ENCODE peak calls at places on chromosomes 7 and 10, in seven cellular contexts. R is bronchial epithelial cell, C is body of pancreas, N is GM23338, S is astrocyte, K is fibroblast of mammary gland, Q is esophagus squamous epithelium. B is an unnamed sample.

GRCh38 chr7:75905785-75906604 is 9.0 kb upstream of the POR start:
- DNase-seq in Q (no peak), N (peak), R (peak), S (peak), C (peak), K (peak), B (peak)

GRCh38 chr10:46020871-46021553 is 9.4 kb downstream of the NCOA4 start:
- DNase-seq in R (peak), S (peak), C (no peak), Q (no peak), N (no peak), K (peak), B (peak)

GRCh38 chr7:132554446-132554845 is 21.8 kb downstream of the PLXNA4 start:
- DNase-seq in K (no peak), Q (no peak), S (no peak), N (no peak), R (no peak), C (no peak), B (no peak)

GRCh38 chr10:22643696-22644621 is 70.4 kb downstream of the PIP4K2A start:
- DNase-seq in K (no peak), Q (no peak), S (no peak), N (no peak), C (no peak), R (no peak), B (no peak)

GRCh38 chr10:33706191-33706590 is 371.7 kb upstream of the NRP1 start:
- DNase-seq in Q (no peak), R (peak), S (peak), C (no peak), K (peak), N (no peak), B (peak)

GRCh38 chr7:93817561-93817960 is 73.0 kb downstream of the TFPI2 start:
- DNase-seq in R (no peak), S (peak), Q (no peak), K (peak), N (no peak), C (no peak), B (no peak)

GRCh38 chr7:111853231-111853990 is 291.1 kb upstream of the IMMP2L start:
- DNase-seq in C (no peak), K (peak), N (peak), Q (no peak), R (no peak), S (no peak), B (no peak)

GRCh38 chr10:14349081-14349480 is 18.4 kb upstream of the FRMD4A start:
- DNase-seq in C (no peak), K (no peak), R (no peak), S (no peak), Q (no peak), N (no peak), B (no peak)

GRCh38 chr7:16933296-16934248 is 51.8 kb upstream of the AGR3 start:
- DNase-seq in C (no peak), R (no peak), K (no peak), Q (no peak), N (no peak), S (peak), B (no peak)

GRCh38 chr10:121042342-121042741 is 191.2 kb downstream of the WDR11 start:
- DNase-seq in K (no peak), R (no peak), C (no peak), S (no peak), N (no peak), Q (no peak), B (no peak)

GRCh38 chr10:43249962-43250624 is 16.8 kb downstream of the RASGEF1A start:
- DNase-seq in S (no peak), R (peak), Q (no peak), K (no peak), N (peak), C (no peak), B (no peak)

GRCh38 chr7:95951531-95951930 is 179.2 kb downstream of the DYNC1I1 start:
- DNase-seq in C (no peak), Q (no peak), K (peak), N (no peak), R (no peak), S (no peak), B (no peak)

GRCh38 chr10:126569513-126570447 is 100.7 kb downstream of the C10orf90 start:
- DNase-seq in K (peak), N (no peak), C (no peak), R (peak), S (peak), Q (no peak), B (peak)

GRCh38 chr7:127667017-127667670 is 15.2 kb downstream of the SND1 start:
- DNase-seq in N (no peak), C (no peak), R (peak), K (peak), Q (no peak), S (peak), B (no peak)

GRCh38 chr7:83339927-83340326 is 177.2 kb upstream of the PCLO start:
- DNase-seq in K (no peak), Q (no peak), R (no peak), S (no peak), N (no peak), C (no peak), B (no peak)

GRCh38 chr10:72407471-72407870 is 52.8 kb upstream of the DNAJB12 start:
- DNase-seq in C (no peak), R (no peak), N (no peak), S (no peak), Q (no peak), K (no peak), B (no peak)

GRCh38 chr7:68676789-68677535 is 921.3 kb upstream of the AUTS2 start:
- DNase-seq in Q (no peak), R (no peak), N (no peak), C (no peak), K (peak), S (no peak), B (no peak)

GRCh38 chr10:129864601-129865126 is 99.4 kb downstream of the EBF3 start:
- DNase-seq in N (no peak), K (peak), S (no peak), C (no peak), R (no peak), Q (no peak), B (no peak)

GRCh38 chr10:64682043-64682442 is 1160.8 kb downstream of the REEP3 start:
- DNase-seq in Q (no peak), R (peak), C (no peak), K (no peak), S (no peak), N (no peak), B (no peak)

GRCh38 chr10:54194768-54195167 is 606.3 kb downstream of the PCDH15 start:
- DNase-seq in Q (no peak), R (no peak), S (no peak), N (no peak), K (no peak), C (no peak), B (no peak)

GRCh38 chr10:83764681-83765080 is 374.6 kb upstream of the GHITM start:
- DNase-seq in Q (no peak), S (peak), K (no peak), R (peak), C (no peak), N (peak), B (peak)

GRCh38 chr7:114934758-114935157 is 12.9 kb downstream of the MDFIC start:
- DNase-seq in Q (no peak), C (no peak), S (no peak), N (no peak), K (no peak), R (no peak), B (no peak)

GRCh38 chr7:38463277-38464224 is 167.6 kb downstream of the AMPH start:
- DNase-seq in K (peak), N (no peak), C (no peak), S (peak), Q (peak), R (peak), B (peak)

GRCh38 chr10:6396652-6397051 is 183.4 kb downstream of the PRKCQ start:
- DNase-seq in N (no peak), R (peak), S (peak), C (no peak), K (peak), Q (no peak), B (peak)

GRCh38 chr7:114988755-114989154 is 66.9 kb downstream of the MDFIC start:
- DNase-seq in S (peak), K (peak), C (peak), R (peak), N (no peak), Q (no peak), B (peak)

GRCh38 chr7:668139-668871 is 58.2 kb upstream of the DNAAF5 start:
- DNase-seq in C (no peak), Q (no peak), R (no peak), K (peak), S (peak), N (no peak), B (peak)

GRCh38 chr7:20395094-20395493 is 64.4 kb downstream of the ITGB8 start:
- DNase-seq in C (no peak), K (peak), N (no peak), R (peak), Q (no peak), S (no peak), B (no peak)

GRCh38 chr7:43058271-43059066 is 54.0 kb upstream of the HECW1 start:
- DNase-seq in N (no peak), R (no peak), K (no peak), S (no peak), Q (no peak), C (no peak), B (no peak)
- H3K4me3 ChIP-seq in N (peak), R (no peak), K (no peak), S (no peak), Q (peak), C (no peak), B (no peak)

DNA sequence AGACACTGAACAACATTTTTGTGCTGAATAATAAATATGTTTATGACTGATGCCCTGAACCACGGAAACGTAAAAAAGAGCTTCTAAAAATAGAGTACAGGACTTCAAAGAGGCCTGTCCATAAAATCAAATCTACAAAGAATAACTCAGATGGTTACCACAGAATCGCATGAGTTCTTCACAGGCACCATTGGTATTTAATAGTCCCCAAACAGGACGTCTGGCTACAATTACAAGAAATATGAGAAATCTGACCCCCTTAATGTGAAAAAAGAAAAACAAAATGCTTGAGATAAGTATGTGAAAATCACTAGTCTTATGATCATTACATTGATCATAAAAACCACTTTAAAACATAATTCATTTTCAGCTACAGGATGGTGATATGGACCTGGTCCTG is 20.8 kb downstream of the CYTH3 start:
- DNase-seq in Q (no peak), R (no peak), C (no peak), N (no peak), S (peak), K (no peak), B (no peak)
- TF ChIP-seq CTCF in Q (no peak), R (no peak), C (no peak), N (no peak), S (no peak), K (no peak), B (no peak)

DNA sequence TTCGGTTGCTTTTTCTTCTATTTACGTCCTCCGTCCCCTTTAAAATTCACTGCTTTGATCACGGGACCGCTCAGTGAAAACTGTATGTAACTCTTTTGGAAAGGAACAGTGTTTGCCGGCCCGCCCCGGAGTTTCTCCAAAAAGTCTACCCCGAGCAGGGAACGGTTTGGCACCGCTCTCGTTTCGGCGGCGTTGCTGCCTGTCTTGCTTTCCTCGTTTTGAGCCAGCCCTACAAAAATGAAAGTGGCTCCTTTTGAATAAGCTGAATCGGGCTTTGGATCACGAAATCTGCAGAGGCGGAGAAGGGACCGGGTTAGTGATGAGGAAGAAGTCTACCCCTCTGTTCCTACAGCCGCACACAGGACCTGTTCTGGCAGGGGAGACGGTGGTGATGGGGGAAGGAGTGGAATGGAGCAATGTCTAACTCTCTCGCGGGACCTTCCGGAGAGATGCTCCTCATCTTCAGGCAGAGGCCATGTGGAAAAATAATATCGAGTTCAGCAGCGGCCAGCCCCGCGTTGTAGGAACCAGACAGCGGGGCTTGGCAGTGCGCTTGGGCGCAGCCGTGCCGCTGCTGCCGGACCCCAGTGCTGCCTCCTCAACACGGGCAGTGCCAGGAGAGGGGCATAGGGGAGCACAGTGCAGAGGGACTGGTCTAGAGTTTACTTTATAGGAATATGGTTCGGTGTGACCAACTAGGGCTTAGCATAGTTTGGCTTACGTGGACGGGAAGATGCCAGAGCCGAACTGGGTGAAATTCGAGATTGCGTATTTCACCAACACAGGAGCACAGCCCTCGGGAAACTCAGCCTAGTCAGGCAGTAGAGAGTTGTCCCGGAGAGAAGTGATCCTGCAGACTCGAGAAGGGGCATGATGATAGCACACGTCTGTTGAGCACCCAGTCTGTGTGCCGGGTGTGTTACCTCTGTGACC is 1.4 kb downstream of the HTRA1 start:
- DNase-seq in C (peak), Q (no peak), S (no peak), N (no peak), K (no peak), R (no peak), B (no peak)
- H3K4me3 ChIP-seq in C (peak), Q (peak), S (peak), N (peak), K (peak), R (peak), B (peak)

GRCh38 chr10:68603766-68604165 is 43.6 kb downstream of the TET1 start:
- DNase-seq in N (peak), S (no peak), C (no peak), K (no peak), Q (no peak), R (no peak), B (no peak)
- TF ChIP-seq CTCF in N (no peak), S (no peak), C (no peak), K (no peak), Q (no peak), R (no peak), B (no peak)

GRCh38 chr7:55286666-55287065 is 78.5 kb upstream of the LANCL2 start:
- DNase-seq in Q (no peak), K (no peak), N (no peak), S (no peak), R (no peak), C (no peak), B (no peak)

GRCh38 chr7:55285665-55286064 is 79.5 kb upstream of the LANCL2 start:
- DNase-seq in Q (no peak), K (no peak), C (no peak), S (no peak), R (no peak), N (no peak), B (no peak)

DNA sequence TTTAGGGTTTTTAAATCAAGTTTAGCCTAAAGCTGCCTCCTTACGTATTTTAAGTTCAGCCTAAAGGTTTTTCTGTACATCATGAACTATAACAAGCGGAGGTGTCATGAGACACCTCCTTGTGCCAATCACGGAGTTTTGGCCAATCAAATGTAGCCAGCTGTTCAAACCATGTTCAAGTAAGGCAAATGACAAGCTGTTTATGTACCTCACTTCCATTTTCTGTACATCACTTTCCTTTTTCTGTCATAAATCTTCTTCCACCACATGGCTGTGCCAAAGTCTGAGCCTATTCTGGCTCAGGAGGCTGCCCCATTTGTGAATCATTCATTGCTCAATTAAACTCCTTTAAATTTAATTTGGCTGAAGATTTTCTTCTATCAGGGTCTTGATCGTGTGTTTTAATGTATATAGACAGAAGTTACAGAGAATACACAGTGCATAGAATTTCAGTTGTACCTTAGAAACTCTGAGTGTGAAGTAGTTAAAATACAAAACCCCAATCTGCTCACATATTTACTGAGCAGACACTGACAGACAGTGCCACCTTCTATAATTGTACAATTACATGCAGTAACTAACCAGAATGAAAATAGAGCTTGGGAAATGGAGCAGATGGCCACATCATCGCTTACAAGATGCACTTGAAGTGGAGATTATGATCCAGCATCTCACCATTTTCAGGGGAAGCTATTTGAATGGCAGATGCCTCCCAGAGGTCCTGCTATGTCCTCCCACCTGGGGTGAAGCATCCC is 76.9 kb upstream of the LANCL2 start:
- DNase-seq in C (no peak), Q (no peak), K (peak), R (no peak), N (no peak), S (no peak), B (no peak)
- H3K4me3 ChIP-seq in C (no peak), Q (no peak), K (no peak), R (no peak), N (no peak), S (no peak), B (no peak)

DNA sequence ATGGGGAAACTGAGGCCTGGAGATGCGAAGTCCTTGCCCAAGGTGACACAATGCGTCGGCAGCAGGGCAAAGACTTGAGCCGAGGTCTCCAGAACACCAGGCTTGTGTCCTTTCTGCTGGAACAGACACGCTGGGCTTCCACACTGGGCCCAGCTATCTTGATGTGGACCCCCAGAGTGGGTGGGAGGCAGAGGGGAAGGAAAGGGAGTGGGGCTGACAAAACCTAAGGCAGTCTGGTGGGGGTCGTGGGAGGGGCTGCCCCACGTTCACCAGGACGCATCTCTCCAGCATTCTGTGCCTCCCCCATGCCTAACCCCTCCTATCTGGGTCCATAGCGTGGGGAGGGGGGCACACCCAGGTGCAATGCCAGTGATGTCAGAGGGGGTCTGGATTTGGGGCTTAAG is 38.1 kb downstream of the PPIF start:
- DNase-seq in S (no peak), C (no peak), K (no peak), Q (no peak), R (no peak), N (no peak), B (no peak)
- TF ChIP-seq CTCF in S (no peak), C (no peak), K (no peak), Q (no peak), R (no peak), N (no peak), B (no peak)

GRCh38 chr10:31095677-31096076 is 64.0 kb upstream of the ZNF438 start:
- DNase-seq in N (no peak), R (no peak), K (no peak), Q (no peak), S (no peak), C (no peak), B (no peak)

GRCh38 chr10:31096161-31096560 is 64.5 kb upstream of the ZNF438 start:
- DNase-seq in Q (no peak), C (no peak), K (no peak), S (no peak), N (no peak), R (no peak), B (no peak)

GRCh38 chr10:31087855-31088254 is 56.2 kb upstream of the ZNF438 start:
- DNase-seq in K (no peak), N (no peak), Q (no peak), C (no peak), S (no peak), R (no peak), B (no peak)

DNA sequence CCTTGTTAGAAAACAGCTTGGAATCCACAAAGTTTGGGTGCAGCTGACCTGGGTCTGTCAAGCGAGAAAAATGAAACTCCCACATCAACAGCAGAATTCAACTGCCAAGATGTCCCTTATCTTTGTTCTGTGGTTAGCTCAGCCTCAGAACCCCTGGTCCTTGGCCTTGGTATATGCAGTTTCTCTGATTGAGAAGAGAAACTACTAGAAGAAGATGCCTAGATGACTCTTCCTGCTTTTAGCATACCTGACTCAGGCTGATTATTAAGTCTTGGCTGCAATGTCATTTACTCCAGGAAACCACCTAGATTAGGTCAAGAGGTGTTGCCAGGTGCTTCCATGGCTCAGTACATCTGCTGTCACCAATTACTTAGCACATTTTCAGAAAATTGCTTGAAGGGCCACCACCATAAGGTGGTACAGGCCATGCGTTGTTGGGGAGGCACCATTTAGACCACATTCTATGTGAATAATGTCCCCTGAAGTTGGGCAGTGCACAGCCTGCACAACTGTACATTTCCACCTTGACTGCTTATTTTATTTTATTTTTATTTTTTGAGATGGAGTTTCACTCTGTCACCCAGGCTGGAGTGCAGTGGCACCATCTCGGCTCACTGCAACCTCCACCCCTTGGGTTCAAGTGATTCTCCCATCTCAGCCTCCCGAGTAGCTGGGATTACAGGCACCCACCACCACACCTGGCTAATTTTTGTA is 59.4 kb upstream of the ZNF438 start:
- DNase-seq in N (no peak), K (no peak), R (no peak), C (no peak), Q (no peak), S (peak), B (no peak)
- H3K4me3 ChIP-seq in N (no peak), K (no peak), R (no peak), C (no peak), Q (no peak), S (no peak), B (no peak)

GRCh38 chr10:104931723-104932122 is 290.6 kb downstream of the SORCS3 start:
- DNase-seq in Q (no peak), K (no peak), N (no peak), C (no peak), R (no peak), S (no peak), B (no peak)
- TF ChIP-seq CTCF in Q (no peak), K (no peak), N (no peak), C (no peak), R (no peak), S (no peak), B (no peak)

GRCh38 chr7:47611045-47611511 is 29.2 kb upstream of the TNS3 start:
- DNase-seq in R (no peak), N (no peak), S (no peak), Q (no peak), C (peak), K (no peak), B (no peak)
- H3K4me3 ChIP-seq in R (no peak), N (no peak), S (no peak), Q (no peak), C (no peak), K (no peak), B (no peak)

B was measured in AG09309.